ENCODE peak calls at places on chromosomes 5 and 9, in nine cellular contexts. U is adrenal gland, Y is A549, P is stomach, S is uterus, W is heart left ventricle, M is Peyer's patch, I is testis, X is IMR-90. D is an unnamed sample. For H3K4me1, the result is how much of the 10 kb centered on the place peaks cover.

GRCh38 chr5:168724227-168724626 is 145.1 kb upstream of the PANK3 start:
- DNase-seq in U (no peak), Y (no peak), P (no peak), S (no peak), W (no peak), M (no peak), I (no peak), X (no peak), D (no peak)

GRCh38 chr5:177310757-177311173 is 933 bp downstream of the MXD3 start:
- DNase-seq in U (no peak), Y (no peak), P (no peak), S (no peak), W (no peak), M (no peak), I (no peak), X (peak), D (no peak)

GRCh38 chr9:19154135-19154612 is 26.9 kb upstream of the PLIN2 start:
- DNase-seq in U (peak), Y (no peak), P (no peak), S (peak), W (peak), M (no peak), I (peak), X (peak), D (peak)

GRCh38 chr5:53411388-53411787 is 69.0 kb upstream of the FST start:
- DNase-seq in U (no peak), Y (no peak), P (no peak), S (no peak), W (no peak), M (no peak), I (no peak), X (peak), D (no peak)

GRCh38 chr9:88747768-88748167 is 212.8 kb downstream of the NXNL2 start:
- DNase-seq in U (peak), Y (peak), P (no peak), S (peak), W (no peak), M (no peak), I (no peak), X (peak), D (no peak)

GRCh38 chr9:82170079-82170662 is 181.6 kb downstream of the SPATA31D1 start:
- DNase-seq in U (no peak), Y (no peak), P (no peak), S (no peak), W (no peak), M (no peak), I (no peak), X (no peak), D (no peak)

GRCh38 chr5:132227485-132228240 is at the start of gene P4HA2:
- DNase-seq in U (peak), Y (peak), P (peak), S (peak), W (peak), M (peak), I (peak), X (peak), D (peak)

GRCh38 chr9:27212191-27212590 is 84.8 kb downstream of the EQTN start:
- DNase-seq in U (no peak), Y (no peak), P (no peak), S (no peak), W (no peak), M (no peak), I (no peak), X (peak), D (no peak)

GRCh38 chr5:10635257-10635860 is 71.5 kb downstream of the ANKRD33B start:
- DNase-seq in U (no peak), Y (no peak), P (no peak), S (no peak), W (no peak), M (no peak), I (no peak), X (peak), D (no peak)

GRCh38 chr5:58462623-58463230 is 2.8 kb upstream of the PLK2 start:
- DNase-seq in U (peak), Y (peak), P (peak), S (no peak), W (peak), M (no peak), I (peak), X (peak), D (no peak)

GRCh38 chr9:71602652-71603051 is 165.7 kb downstream of the CEMIP2 start:
- DNase-seq in U (no peak), Y (no peak), P (no peak), S (no peak), W (no peak), M (no peak), I (no peak), X (no peak), D (no peak)
- TF ChIP-seq POLR2A in U (no peak), Y (no peak), P (no peak), S (no peak), W (no peak), M (no peak), I (no peak), X (no peak), D (no peak)

GRCh38 chr5:135240283-135240633 is 158.8 kb downstream of the MACROH2A1 start:
- DNase-seq in U (peak), Y (no peak), P (peak), S (no peak), W (no peak), M (peak), I (no peak), X (no peak), D (no peak)

GRCh38 chr5:135242496-135243193 is 156.4 kb downstream of the MACROH2A1 start:
- DNase-seq in U (peak), Y (no peak), P (peak), S (peak), W (no peak), M (peak), I (peak), X (peak), D (peak)

GRCh38 chr5:135240781-135241360 is 158.2 kb downstream of the MACROH2A1 start:
- DNase-seq in U (peak), Y (no peak), P (peak), S (peak), W (no peak), M (peak), I (no peak), X (no peak), D (no peak)

GRCh38 chr5:135242021-135242480 is 157.0 kb downstream of the MACROH2A1 start:
- DNase-seq in U (peak), Y (no peak), P (peak), S (peak), W (no peak), M (peak), I (peak), X (peak), D (no peak)

DNA sequence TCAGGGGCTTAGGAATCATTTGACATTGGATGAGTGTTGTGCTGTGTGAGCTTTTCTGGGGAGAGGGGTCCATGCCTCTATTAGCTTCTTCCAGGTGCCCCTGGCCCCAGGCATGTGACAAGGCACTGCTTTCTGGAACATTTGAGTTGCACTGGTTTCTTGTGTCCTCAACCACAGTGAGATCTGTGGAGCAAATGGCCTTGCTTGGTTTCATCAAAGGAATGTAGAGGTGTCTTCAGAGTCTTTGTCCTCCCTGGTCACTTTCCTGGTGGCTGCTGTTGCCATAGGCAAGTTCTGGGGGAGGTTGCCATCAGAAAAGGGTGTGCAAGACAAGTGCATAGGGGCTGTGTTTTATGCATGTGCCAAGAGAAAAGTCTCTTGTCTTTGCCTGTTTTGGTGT is 157.5 kb downstream of the MACROH2A1 start:
- DNase-seq in U (peak), Y (no peak), P (no peak), S (peak), W (no peak), M (no peak), I (no peak), X (no peak), D (no peak)
- H3K4me1 ChIP-seq in U (under half), Y (under half), P (half or more), S (under half), W (under half), M (under half), I (under half), X (under half), D (half or more)

GRCh38 chr9:109769250-109769649 is 10.7 kb upstream of the PALM2AKAP2 start:
- DNase-seq in U (no peak), Y (no peak), P (no peak), S (no peak), W (no peak), M (no peak), I (no peak), X (no peak), D (no peak)
- H3K27ac ChIP-seq in U (no peak), Y (no peak), P (no peak), S (no peak), W (no peak), M (no peak), I (no peak), X (no peak), D (no peak)

DNA sequence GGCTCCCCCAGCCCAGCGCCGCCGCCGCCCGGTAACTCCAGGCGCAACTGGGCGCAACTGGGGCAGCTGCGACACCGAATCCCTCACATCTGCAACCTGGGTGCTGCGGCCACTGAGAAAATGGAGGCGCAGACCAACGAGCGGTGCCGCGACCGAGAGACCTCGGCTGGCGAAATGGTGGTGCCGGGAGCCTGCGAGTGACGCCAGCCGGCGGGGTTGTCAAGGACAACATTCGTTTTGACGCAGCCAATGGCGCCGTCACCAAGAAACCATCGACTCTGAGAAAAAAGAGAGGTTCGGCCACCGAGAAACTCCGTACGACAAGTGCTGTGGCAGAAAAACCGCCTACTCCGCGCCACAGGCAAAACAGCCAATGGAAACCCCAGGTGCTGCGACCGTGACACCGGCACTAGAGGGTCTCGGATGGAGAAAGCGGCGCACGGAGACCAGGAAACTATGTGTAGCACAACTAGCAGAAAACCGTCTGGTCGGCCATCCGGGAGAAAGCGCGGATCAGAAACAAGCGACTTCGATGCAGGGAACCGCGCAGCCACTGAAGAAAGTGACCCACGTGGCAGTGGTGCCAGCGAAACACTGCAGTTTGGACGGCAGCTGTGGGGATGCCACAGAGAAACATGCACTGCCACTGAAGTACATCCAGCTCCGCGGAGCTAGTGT is 88.8 kb downstream of the ANXA2R start:
- DNase-seq in U (peak), Y (no peak), P (peak), S (peak), W (peak), M (peak), I (no peak), X (peak), D (peak)
- TF ChIP-seq POLR2A in U (no peak), Y (no peak), P (no peak), S (no peak), W (no peak), M (no peak), I (no peak), X (no peak), D (no peak)

GRCh38 chr5:64952961-64953360 is 184.2 kb downstream of the CWC27 start:
- DNase-seq in U (no peak), Y (no peak), P (no peak), S (no peak), W (no peak), M (no peak), I (no peak), X (no peak), D (no peak)

GRCh38 chr5:64958757-64959391 is 190.1 kb downstream of the CWC27 start:
- DNase-seq in U (no peak), Y (no peak), P (no peak), S (no peak), W (no peak), M (no peak), I (no peak), X (peak), D (no peak)

GRCh38 chr5:64949331-64949730 is 180.6 kb downstream of the CWC27 start:
- DNase-seq in U (no peak), Y (no peak), P (no peak), S (no peak), W (no peak), M (no peak), I (no peak), X (no peak), D (no peak)

DNA sequence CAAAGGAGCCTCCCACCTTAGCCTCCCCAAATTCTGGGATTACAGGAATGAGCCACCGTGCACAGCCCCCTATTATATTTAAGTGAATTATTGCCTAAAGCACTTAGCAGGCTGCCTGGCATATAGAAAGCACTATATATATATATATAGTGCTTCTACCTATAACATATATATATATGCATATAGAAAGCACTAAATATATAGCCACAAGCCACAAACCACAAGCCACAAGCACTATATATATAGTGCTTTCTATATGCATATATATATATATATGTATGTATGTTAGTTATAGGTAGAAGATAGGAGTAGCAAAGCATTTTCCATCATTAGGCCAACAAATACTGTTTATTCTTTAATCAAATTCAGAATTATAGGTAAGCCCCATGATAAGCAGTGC is 185.8 kb downstream of the CWC27 start:
- DNase-seq in U (no peak), Y (no peak), P (no peak), S (no peak), W (no peak), M (no peak), I (no peak), X (no peak), D (no peak)
- H3K4me1 ChIP-seq in U (under half), Y (under half), P (under half), S (under half), W (under half), M (under half), I (under half), X (under half), D (under half)

GRCh38 chr5:126511961-126512360 is 83.1 kb downstream of the ALDH7A1 start:
- DNase-seq in U (no peak), Y (no peak), P (no peak), S (no peak), W (no peak), M (no peak), I (no peak), X (no peak), D (no peak)

GRCh38 chr5:126512451-126512850 is 82.6 kb downstream of the ALDH7A1 start:
- DNase-seq in U (no peak), Y (no peak), P (no peak), S (no peak), W (no peak), M (no peak), I (no peak), X (no peak), D (no peak)

GRCh38 chr5:126508251-126508961 is 85.2 kb downstream of the GRAMD2B start:
- DNase-seq in U (no peak), Y (no peak), P (no peak), S (no peak), W (no peak), M (no peak), I (no peak), X (no peak), D (no peak)

GRCh38 chr5:126508962-126509279 is 85.7 kb downstream of the GRAMD2B start:
- DNase-seq in U (peak), Y (no peak), P (no peak), S (peak), W (no peak), M (no peak), I (peak), X (no peak), D (peak)

DNA sequence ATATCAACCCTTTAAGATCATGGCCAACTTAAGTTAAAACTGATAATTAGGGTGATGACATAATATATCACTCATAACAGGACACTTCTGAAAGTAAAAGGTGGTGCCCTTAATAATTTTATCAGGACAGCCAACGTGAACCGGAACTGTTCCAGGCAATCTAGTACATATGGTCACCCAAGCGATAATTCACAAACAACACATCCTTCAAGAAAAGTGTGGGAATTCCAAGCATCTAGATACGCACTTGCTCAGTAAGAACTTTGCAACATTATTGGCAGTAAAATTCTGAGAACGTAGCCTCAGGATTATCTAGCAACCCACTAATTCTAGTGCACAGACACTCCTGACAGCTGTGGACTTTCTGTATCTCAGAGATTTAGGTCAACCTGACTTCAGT is 85.7 kb downstream of the ALDH7A1 start:
- DNase-seq in U (no peak), Y (no peak), P (no peak), S (no peak), W (no peak), M (no peak), I (peak), X (no peak), D (no peak)
- H3K27ac ChIP-seq in U (peak), Y (no peak), P (peak), S (peak), W (peak), M (peak), I (peak), X (no peak), D (peak)

GRCh38 chr5:80930940-80931339 is 29.2 kb upstream of the RASGRF2 start:
- DNase-seq in U (no peak), Y (no peak), P (no peak), S (no peak), W (no peak), M (no peak), I (no peak), X (no peak), D (no peak)
- TF ChIP-seq POLR2A in U (no peak), Y (no peak), P (no peak), S (no peak), W (no peak), M (no peak), I (no peak), X (no peak), D (no peak)

DNA sequence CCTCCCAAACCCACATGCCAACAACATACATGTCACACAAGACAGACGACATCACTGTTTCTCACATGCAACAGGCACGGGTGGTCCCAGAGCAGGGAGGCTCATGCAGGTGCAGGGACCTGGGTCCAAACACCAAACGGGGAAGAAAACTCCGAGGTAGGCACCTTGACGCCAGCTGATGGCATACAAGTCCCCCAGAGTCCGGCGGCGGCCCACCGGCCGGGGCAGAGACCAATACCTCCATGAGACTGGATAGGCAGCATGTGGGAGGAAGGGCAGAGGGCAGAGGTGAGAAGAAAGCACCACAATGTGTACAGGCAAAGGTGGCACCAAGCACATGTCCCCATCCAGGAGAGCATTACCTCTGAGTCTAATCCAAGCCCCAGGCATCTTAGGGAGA is 73.0 kb upstream of the UBTD2 start:
- DNase-seq in U (no peak), Y (no peak), P (no peak), S (no peak), W (no peak), M (no peak), I (no peak), X (no peak), D (no peak)
- H3K4me1 ChIP-seq in U (under half), Y (under half), P (under half), S (under half), W (under half), M (under half), I (under half), X (under half), D (under half)

D was measured in gastrocnemius medialis.